ENCODE peak calls at places on chromosomes 4 and X, in six cellular contexts. One of them, this sample, is unnamed.

GRCh38 chrX:11465648-11466411 is 172.6 kb downstream of the AMELX start:
- DNase-seq in sciatic nerve: no peak
- DNase-seq in stimulated activated CD4-positive, alpha-beta T cell treated with anti-CD3 and anti-CD28 coated beads, Interleukin-15, amount 100 ng/mL, for 1 hour: no peak
- DNase-seq in trophoblast cell: no peak
- DNase-seq in HL-60: no peak
- DNase-seq in HEK293T: no peak
- DNase-seq in this sample: no peak

GRCh38 chrX:69014200-69014599 is 151.1 kb downstream of the PJA1 start:
- DNase-seq in sciatic nerve: no peak
- DNase-seq in stimulated activated CD4-positive, alpha-beta T cell treated with anti-CD3 and anti-CD28 coated beads, Interleukin-15, amount 100 ng/mL, for 1 hour: no peak
- DNase-seq in trophoblast cell: no peak
- DNase-seq in HL-60: no peak
- DNase-seq in HEK293T: no peak
- DNase-seq in this sample: no peak

GRCh38 chrX:119094819-119095218 is 22.0 kb downstream of the CT47C1 start:
- DNase-seq in sciatic nerve: no peak
- DNase-seq in stimulated activated CD4-positive, alpha-beta T cell treated with anti-CD3 and anti-CD28 coated beads, Interleukin-15, amount 100 ng/mL, for 1 hour: no peak
- DNase-seq in trophoblast cell: no peak
- DNase-seq in HL-60: no peak
- DNase-seq in HEK293T: no peak
- DNase-seq in this sample: no peak

GRCh38 chrX:65706041-65706828 is 38.8 kb downstream of the MSN start:
- DNase-seq in sciatic nerve: no peak
- DNase-seq in stimulated activated CD4-positive, alpha-beta T cell treated with anti-CD3 and anti-CD28 coated beads, Interleukin-15, amount 100 ng/mL, for 1 hour: peak; percentile 5
- DNase-seq in trophoblast cell: peak; percentile 13
- DNase-seq in HL-60: no peak
- DNase-seq in HEK293T: no peak
- DNase-seq in this sample: peak; percentile 48

GRCh38 chr4:82467442-82467841 is 37.1 kb downstream of the ENOPH1 start:
- DNase-seq in sciatic nerve: no peak
- DNase-seq in stimulated activated CD4-positive, alpha-beta T cell treated with anti-CD3 and anti-CD28 coated beads, Interleukin-15, amount 100 ng/mL, for 1 hour: no peak
- DNase-seq in trophoblast cell: no peak
- DNase-seq in HL-60: no peak
- DNase-seq in HEK293T: no peak
- DNase-seq in this sample: no peak

GRCh38 chrX:44032479-44032878 is 59.3 kb upstream of the NDP start:
- DNase-seq in sciatic nerve: no peak
- DNase-seq in stimulated activated CD4-positive, alpha-beta T cell treated with anti-CD3 and anti-CD28 coated beads, Interleukin-15, amount 100 ng/mL, for 1 hour: no peak
- DNase-seq in trophoblast cell: no peak
- DNase-seq in HL-60: no peak
- DNase-seq in HEK293T: no peak
- DNase-seq in this sample: no peak

GRCh38 chr4:73234712-73235111 is 23.9 kb downstream of the ANKRD17 start:
- DNase-seq in sciatic nerve: no peak
- DNase-seq in stimulated activated CD4-positive, alpha-beta T cell treated with anti-CD3 and anti-CD28 coated beads, Interleukin-15, amount 100 ng/mL, for 1 hour: no peak
- DNase-seq in trophoblast cell: no peak
- DNase-seq in HL-60: no peak
- DNase-seq in HEK293T: no peak
- DNase-seq in this sample: no peak

GRCh38 chr4:43999669-44000068 is 448.9 kb downstream of the KCTD8 start:
- DNase-seq in sciatic nerve: no peak
- DNase-seq in stimulated activated CD4-positive, alpha-beta T cell treated with anti-CD3 and anti-CD28 coated beads, Interleukin-15, amount 100 ng/mL, for 1 hour: no peak
- DNase-seq in trophoblast cell: no peak
- DNase-seq in HL-60: no peak
- DNase-seq in HEK293T: no peak
- DNase-seq in this sample: no peak

GRCh38 chr4:180665994-180666818 is 1577.0 kb upstream of the TENM3 start:
- DNase-seq in sciatic nerve: no peak
- DNase-seq in stimulated activated CD4-positive, alpha-beta T cell treated with anti-CD3 and anti-CD28 coated beads, Interleukin-15, amount 100 ng/mL, for 1 hour: no peak
- DNase-seq in trophoblast cell: peak; percentile 77
- DNase-seq in HL-60: peak; percentile 16
- DNase-seq in HEK293T: peak; percentile 47
- DNase-seq in this sample: no peak

GRCh38 chr4:22515145-22515887 is 550 bp downstream of the ADGRA3 start:
- DNase-seq in sciatic nerve: peak; percentile 77
- DNase-seq in stimulated activated CD4-positive, alpha-beta T cell treated with anti-CD3 and anti-CD28 coated beads, Interleukin-15, amount 100 ng/mL, for 1 hour: no peak
- DNase-seq in trophoblast cell: peak; percentile 69
- DNase-seq in HL-60: no peak
- DNase-seq in HEK293T: peak; percentile 36
- DNase-seq in this sample: no peak

This sample was measured in CD8-positive, alpha-beta memory T cell.